ENCODE peak calls at places on chromosomes 7 and 10, in four cellular contexts. I, B, Y and F are unnamed samples.

GRCh38 chr10:73648975-73649829 is 6.6 kb downstream of the SYNPO2L start:
- DNase-seq in I (no peak), B (peak; percentile 87), Y (no peak), F (no peak)

GRCh38 chr10:14839305-14839695 is 1.2 kb downstream of the HSPA14 start:
- DNase-seq in I (no peak), B (no peak), Y (peak; percentile 20), F (no peak)

GRCh38 chr7:142104550-142105527 is 6.7 kb upstream of the MGAM2 start:
- DNase-seq in I (no peak), B (no peak), Y (peak; percentile 94), F (no peak)

GRCh38 chr7:45700556-45700955 is 126.4 kb downstream of the ADCY1 start:
- DNase-seq in I (no peak), B (no peak), Y (no peak), F (no peak)

GRCh38 chr7:32221756-32222155 is 151.5 kb upstream of the PDE1C start:
- DNase-seq in I (no peak), B (no peak), Y (no peak), F (no peak)

GRCh38 chr10:126910196-126910595 is 5.0 kb downstream of the DOCK1 start:
- DNase-seq in I (no peak), B (no peak), Y (no peak), F (no peak)

GRCh38 chr10:50369931-50370330 is 118.6 kb upstream of the ASAH2 start:
- DNase-seq in I (no peak), B (no peak), Y (no peak), F (no peak)

GRCh38 chr7:15784694-15785030 is 98.2 kb upstream of the MEOX2 start:
- DNase-seq in I (no peak), B (no peak), Y (no peak), F (no peak)

GRCh38 chr10:57294698-57295097 is 933.6 kb upstream of the ZWINT start:
- DNase-seq in I (no peak), B (no peak), Y (no peak), F (no peak)

GRCh38 chr7:108630002-108630401 is 60.3 kb downstream of the DNAJB9 start:
- DNase-seq in I (no peak), B (no peak), Y (no peak), F (no peak)

GRCh38 chr10:69800109-69800508 is 1.6 kb upstream of the COL13A1 start:
- DNase-seq in I (no peak), B (peak; percentile 48), Y (peak; percentile 19), F (no peak)

GRCh38 chr10:102426803-102427287 is 5.5 kb downstream of the CUEDC2 start:
- DNase-seq in I (no peak), B (no peak), Y (no peak), F (no peak)

GRCh38 chr7:111780527-111780926 is 218.2 kb upstream of the IMMP2L start:
- DNase-seq in I (no peak), B (no peak), Y (no peak), F (no peak)

GRCh38 chr10:80411681-80412230 is 3.4 kb downstream of the PRXL2A start:
- DNase-seq in I (no peak), B (no peak), Y (no peak), F (no peak)

GRCh38 chr10:31612082-31612481 is 293.1 kb downstream of the ZEB1 start:
- DNase-seq in I (no peak), B (no peak), Y (no peak), F (no peak)

GRCh38 chr10:34010891-34011290 is 676.4 kb upstream of the NRP1 start:
- DNase-seq in I (no peak), B (no peak), Y (peak; percentile 25), F (no peak)

GRCh38 chr10:128431506-128431905 is 305.3 kb upstream of the MKI67 start:
- DNase-seq in I (no peak), B (no peak), Y (no peak), F (no peak)

GRCh38 chr7:151752037-151752436 is 124.9 kb downstream of the PRKAG2 start:
- DNase-seq in I (no peak), B (no peak), Y (no peak), F (no peak)
- TF ChIP-seq SPI1 in I (no peak), B (no peak), Y (no peak), F (no peak)

GRCh38 chr7:92976931-92977330 is 140.6 kb upstream of the CDK6 start:
- DNase-seq in I (no peak), B (no peak), Y (no peak), F (no peak)

GRCh38 chr7:92969061-92969460 is 132.7 kb upstream of the CDK6 start:
- DNase-seq in I (no peak), B (no peak), Y (no peak), F (no peak)

GRCh38 chr7:92973964-92974363 is 137.6 kb upstream of the CDK6 start:
- DNase-seq in I (no peak), B (no peak), Y (no peak), F (no peak)

GRCh38 chr7:92968502-92968901 is 132.1 kb upstream of the CDK6 start:
- DNase-seq in I (peak; percentile 15), B (no peak), Y (no peak), F (no peak)

GRCh38 chr7:92973293-92973731 is 136.9 kb upstream of the CDK6 start:
- DNase-seq in I (no peak), B (no peak), Y (no peak), F (no peak)
- TF ChIP-seq SPI1 in I (no peak), B (no peak), Y (no peak), F (no peak)

GRCh38 chr7:479115-479947 is 40.3 kb downstream of the PDGFA start:
- DNase-seq in I (no peak), B (no peak), Y (no peak), F (no peak)
- TF ChIP-seq SPI1 in I (no peak), B (no peak), Y (no peak), F (no peak)

GRCh38 chr10:62457598-62457997 is 83.4 kb downstream of the ZNF365 start:
- DNase-seq in I (no peak), B (no peak), Y (no peak), F (no peak)
- TF ChIP-seq SPI1 in I (no peak), B (no peak), Y (no peak), F (no peak)

GRCh38 chr10:124039432-124040086 is 53.8 kb downstream of the CHST15 start:
- DNase-seq in I (no peak), B (no peak), Y (no peak), F (no peak)
- TF ChIP-seq SPI1 in I (no peak), B (no peak), Y (no peak), F (no peak)

GRCh38 chr7:12708314-12708713 is 20.9 kb downstream of the ARL4A start:
- DNase-seq in I (no peak), B (no peak), Y (no peak), F (no peak)

GRCh38 chr7:12712236-12712635 is 24.8 kb downstream of the ARL4A start:
- DNase-seq in I (no peak), B (no peak), Y (no peak), F (no peak)

GRCh38 chr7:12713625-12714435 is 26.4 kb downstream of the ARL4A start:
- DNase-seq in I (no peak), B (no peak), Y (no peak), F (no peak)

GRCh38 chr7:12709731-12710502 is 22.5 kb downstream of the ARL4A start:
- DNase-seq in I (no peak), B (no peak), Y (no peak), F (no peak)

GRCh38 chr7:12711124-12711523 is 23.7 kb downstream of the ARL4A start:
- DNase-seq in I (no peak), B (no peak), Y (no peak), F (no peak)
- TF ChIP-seq SPI1 in I (no peak), B (no peak), Y (no peak), F (no peak)

GRCh38 chr7:70091362-70091761 is 493.1 kb downstream of the AUTS2 start:
- DNase-seq in I (no peak), B (no peak), Y (no peak), F (no peak)

GRCh38 chr7:70093496-70093895 is 495.2 kb downstream of the AUTS2 start:
- DNase-seq in I (no peak), B (no peak), Y (no peak), F (no peak)

GRCh38 chr7:70097639-70098038 is 499.4 kb downstream of the AUTS2 start:
- DNase-seq in I (no peak), B (no peak), Y (no peak), F (no peak)

GRCh38 chr7:70098133-70098561 is 499.9 kb downstream of the AUTS2 start:
- DNase-seq in I (no peak), B (no peak), Y (no peak), F (no peak)

GRCh38 chr7:70092314-70093303 is 494.3 kb downstream of the AUTS2 start:
- DNase-seq in I (no peak), B (no peak), Y (no peak), F (no peak)
- TF ChIP-seq SPI1 in I (no peak), B (no peak), Y (no peak), F (no peak)

GRCh38 chr7:120691915-120692314 is 166.0 kb downstream of the TSPAN12 start:
- DNase-seq in I (no peak), B (no peak), Y (no peak), F (no peak)

GRCh38 chr7:120700806-120701205 is 157.1 kb downstream of the TSPAN12 start:
- DNase-seq in I (no peak), B (no peak), Y (no peak), F (no peak)

DNA sequence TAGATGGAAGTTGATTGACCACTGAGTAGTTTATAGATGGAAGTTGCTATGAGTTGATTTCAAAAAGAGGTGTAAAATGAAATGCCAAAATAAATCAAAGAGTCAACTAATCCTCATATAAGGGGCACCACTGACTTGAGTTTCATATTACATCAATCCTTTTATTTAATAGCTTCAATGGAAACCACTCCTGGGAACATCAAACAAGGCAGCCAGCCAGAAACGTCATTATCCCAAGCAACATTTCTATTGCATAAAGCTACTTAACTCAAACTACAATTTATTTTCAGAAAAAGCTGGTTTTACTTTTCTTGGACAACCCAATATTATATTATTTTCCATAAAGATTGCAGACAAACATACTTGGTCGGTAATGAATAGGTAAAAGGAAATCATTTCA is 162.1 kb downstream of the TSPAN12 start:
- DNase-seq in I (no peak), B (no peak), Y (no peak), F (no peak)
- TF ChIP-seq SPI1 in I (no peak), B (no peak), Y (no peak), F (no peak)

DNA sequence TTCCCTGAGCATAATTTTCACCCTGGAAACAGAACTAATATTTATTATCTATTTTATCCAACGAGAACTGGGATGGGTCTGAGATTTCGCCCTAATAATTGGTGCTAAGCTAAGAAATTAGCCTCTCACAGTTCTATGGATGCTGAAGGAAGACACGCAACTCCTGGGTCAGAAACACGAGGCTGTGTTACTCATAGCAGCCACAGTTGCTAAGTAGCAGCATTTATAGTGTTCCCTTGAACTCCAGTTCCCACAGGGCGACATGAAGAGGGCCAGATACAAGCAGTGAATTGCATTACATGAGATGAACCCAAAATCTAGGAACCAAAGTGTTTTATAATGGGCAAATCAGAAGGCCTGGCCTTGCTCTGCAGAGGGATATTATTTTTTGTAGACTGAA is 109.8 kb upstream of the AGR3 start:
- DNase-seq in I (no peak), B (no peak), Y (no peak), F (no peak)
- TF ChIP-seq SPI1 in I (no peak), B (no peak), Y (no peak), F (no peak)

GRCh38 chr7:2416659-2417058 is 13.2 kb downstream of the CHST12 start:
- DNase-seq in I (no peak), B (no peak), Y (no peak), F (no peak)

GRCh38 chr7:2412587-2413201 is 9.3 kb downstream of the CHST12 start:
- DNase-seq in I (no peak), B (no peak), Y (no peak), F (no peak)

GRCh38 chr7:2409745-2410414 is 6.5 kb downstream of the CHST12 start:
- DNase-seq in I (no peak), B (no peak), Y (no peak), F (no peak)

GRCh38 chr7:2411049-2411448 is 7.6 kb downstream of the CHST12 start:
- DNase-seq in I (no peak), B (no peak), Y (no peak), F (no peak)

GRCh38 chr7:2411815-2412586 is 8.6 kb downstream of the CHST12 start:
- DNase-seq in I (no peak), B (no peak), Y (no peak), F (no peak)
- TF ChIP-seq SPI1 in I (no peak), B (no peak), Y (no peak), F (no peak)